ENCODE peak calls at places on chromosomes 12 and 14, in seven cellular contexts. C, L, N, S, U, K and F are unnamed samples.
A peak's percentile ranks its signal among the peaks of the same experiment; 100 is the strongest.

GRCh38 chr14:39440975-39441374 is 8.7 kb upstream of the FBXO33 start:
- DNase-seq in C (no peak), L (no peak), N (no peak), S (no peak), U (no peak), K (no peak), F (no peak)

GRCh38 chr12:106999444-106999843 is 12.5 kb upstream of the MTERF2 start:
- DNase-seq in C (no peak), L (no peak), N (no peak), S (no peak), U (no peak), K (no peak), F (no peak)

GRCh38 chr14:74257078-74257987 is 18.1 kb downstream of the VSX2 start:
- DNase-seq in C (peak; percentile 53), L (peak; percentile 51), N (no peak), S (peak; percentile 76), U (no peak), K (peak; percentile 20), F (peak; percentile 72)

GRCh38 chr14:77023001-77023996 is 5.2 kb downstream of the IRF2BPL start:
- DNase-seq in C (no peak), L (no peak), N (no peak), S (no peak), U (peak; percentile 46), K (no peak), F (no peak)

GRCh38 chr12:81128930-81129554 is 51.2 kb downstream of the ACSS3 start:
- DNase-seq in C (no peak), L (no peak), N (peak; percentile 62), S (peak; percentile 7), U (peak; percentile 7), K (no peak), F (no peak)

GRCh38 chr12:116892318-116892717 is 11.1 kb upstream of the HRK start:
- DNase-seq in C (no peak), L (no peak), N (no peak), S (no peak), U (no peak), K (no peak), F (no peak)

GRCh38 chr14:103889313-103890051 is 38.8 kb upstream of the TDRD9 start:
- DNase-seq in C (no peak), L (peak; percentile 37), N (peak; percentile 16), S (peak; percentile 50), U (no peak), K (no peak), F (no peak)

GRCh38 chr12:115840159-115840558 is 437.3 kb downstream of the MED13L start:
- DNase-seq in C (no peak), L (no peak), N (no peak), S (no peak), U (no peak), K (no peak), F (no peak)

GRCh38 chr12:67669925-67670631 is 21.5 kb downstream of the DYRK2 start:
- DNase-seq in C (no peak), L (no peak), N (no peak), S (no peak), U (no peak), K (no peak), F (no peak)

GRCh38 chr12:67671419-67671818 is 22.9 kb downstream of the DYRK2 start:
- DNase-seq in C (no peak), L (no peak), N (peak; percentile 86), S (no peak), U (no peak), K (no peak), F (no peak)

GRCh38 chr12:67676624-67677023 is 28.1 kb downstream of the DYRK2 start:
- DNase-seq in C (no peak), L (no peak), N (no peak), S (no peak), U (no peak), K (no peak), F (no peak)

GRCh38 chr12:67677166-67677565 is 28.6 kb downstream of the DYRK2 start:
- DNase-seq in C (no peak), L (no peak), N (no peak), S (no peak), U (no peak), K (no peak), F (no peak)

DNA sequence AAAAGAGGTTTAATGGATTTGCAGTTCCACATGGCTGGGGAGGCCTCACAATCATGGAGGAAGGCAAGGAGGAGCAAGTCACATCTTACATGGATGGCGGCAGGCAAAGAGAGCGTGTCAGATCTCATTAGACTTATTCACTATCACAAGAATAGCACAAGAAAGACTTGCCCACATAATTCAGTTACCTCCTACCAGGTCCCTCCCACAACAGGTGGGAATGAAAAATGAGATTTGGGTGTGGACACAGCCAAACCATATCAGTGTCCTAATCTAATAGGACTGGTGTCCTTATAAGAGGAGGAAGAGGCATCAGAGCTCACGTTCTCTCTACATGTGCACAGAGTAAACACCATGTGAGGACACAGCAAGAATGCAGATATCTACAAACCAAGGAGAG is 25.9 kb downstream of the DYRK2 start:
- DNase-seq in C (no peak), L (no peak), N (no peak), S (no peak), U (no peak), K (no peak), F (no peak)
- H3K27ac ChIP-seq in C (no peak overlapping the region), L (no peak overlapping the region), N (no peak overlapping the region), S (no peak overlapping the region), U (no peak overlapping the region), K (no peak overlapping the region), F (no peak overlapping the region)

DNA sequence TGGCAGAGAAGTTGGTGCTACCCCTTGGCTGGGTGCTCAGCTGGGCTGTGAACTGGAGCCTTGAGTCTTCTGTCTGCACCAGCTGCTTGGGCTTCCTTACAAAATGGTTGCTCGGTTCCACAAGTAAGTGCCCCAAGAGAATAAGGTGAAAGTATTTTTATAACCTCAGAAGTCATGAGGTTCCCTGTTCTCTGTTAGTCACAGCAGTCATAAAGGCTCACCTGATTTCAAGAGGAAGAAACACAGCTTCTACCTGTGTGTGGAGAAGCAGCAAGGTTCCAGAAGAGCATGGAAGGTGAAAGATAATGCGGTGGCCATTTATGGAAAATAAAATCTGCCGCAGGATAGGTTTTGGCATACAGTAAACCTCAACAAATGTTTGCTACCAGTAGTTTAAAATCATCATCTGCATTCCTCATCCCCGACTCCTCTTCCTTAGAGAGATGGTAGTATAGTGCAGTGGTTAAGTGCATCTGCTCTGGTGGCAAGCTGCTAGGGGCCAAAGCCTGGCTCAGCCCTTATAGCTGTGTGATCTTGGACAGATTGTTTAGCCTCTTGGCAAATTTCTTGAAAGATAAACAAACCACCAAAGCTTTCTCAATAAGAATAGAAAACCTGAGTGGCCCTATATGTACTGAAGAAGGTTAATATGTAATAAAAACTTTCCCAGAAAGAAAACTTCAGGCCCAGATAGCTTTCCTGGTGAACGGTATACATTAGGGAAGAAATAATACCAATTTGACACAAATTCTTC is 32.4 kb downstream of the TPCN1 start:
- DNase-seq in C (no peak), L (no peak), N (no peak), S (no peak), U (no peak), K (no peak), F (no peak)
- H3K27ac ChIP-seq in C (no peak overlapping the region), L (peak overlapping the region; percentile 82), N (no peak overlapping the region), S (no peak overlapping the region), U (peak overlapping the region; percentile 88), K (no peak overlapping the region), F (no peak overlapping the region)

GRCh38 chr12:121162384-121162783 is 29.7 kb downstream of the P2RX7 start:
- DNase-seq in C (no peak), L (no peak), N (no peak), S (no peak), U (no peak), K (no peak), F (no peak)
- H3K27ac ChIP-seq in C (no peak overlapping the region), L (no peak overlapping the region), N (no peak overlapping the region), S (no peak overlapping the region), U (no peak overlapping the region), K (no peak overlapping the region), F (no peak overlapping the region)

DNA sequence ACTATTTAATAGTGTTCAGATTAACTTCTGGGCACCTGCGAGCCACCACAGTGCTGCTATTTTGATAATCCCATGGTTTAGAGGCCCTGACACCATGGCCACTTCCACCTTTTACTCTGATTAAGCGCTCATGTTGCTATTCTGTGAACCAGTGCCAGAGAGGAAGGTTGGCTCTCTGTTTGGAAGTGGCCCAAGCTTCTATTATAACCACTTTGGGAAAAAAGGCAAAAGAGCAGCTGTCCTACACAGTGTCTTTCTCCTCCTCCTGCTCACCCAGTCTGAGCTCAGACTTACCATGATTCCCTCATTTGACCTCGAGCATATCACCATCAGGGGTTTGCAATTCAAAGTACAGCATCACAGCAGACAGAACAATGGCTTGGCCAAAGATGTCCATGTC is 23.3 kb downstream of the DYRK2 start:
- DNase-seq in C (no peak), L (no peak), N (no peak), S (no peak), U (no peak), K (no peak), F (no peak)
- H3K27ac ChIP-seq in C (no peak overlapping the region), L (peak overlapping the region; percentile 26), N (peak overlapping the region; percentile 83), S (no peak overlapping the region), U (peak overlapping the region; percentile 31), K (no peak overlapping the region), F (no peak overlapping the region)

GRCh38 chr12:110108309-110109036 is 15.7 kb upstream of the IFT81 start:
- DNase-seq in C (no peak), L (no peak), N (no peak), S (no peak), U (no peak), K (no peak), F (no peak)
- H3K27ac ChIP-seq in C (no peak overlapping the region), L (peak overlapping the region; percentile 88), N (peak overlapping the region; percentile 99), S (no peak overlapping the region), U (peak overlapping the region; percentile 77), K (peak overlapping the region; percentile 55), F (no peak overlapping the region)

GRCh38 chr14:68384335-68384734 is 408.5 kb downstream of the ZFP36L1 start:
- DNase-seq in C (no peak), L (peak; percentile 32), N (no peak), S (no peak), U (peak; percentile 64), K (no peak), F (no peak)
- H3K27ac ChIP-seq in C (no peak overlapping the region), L (peak overlapping the region; percentile 54), N (no peak overlapping the region), S (no peak overlapping the region), U (peak overlapping the region; percentile 67), K (peak overlapping the region; percentile 42), F (no peak overlapping the region)

DNA sequence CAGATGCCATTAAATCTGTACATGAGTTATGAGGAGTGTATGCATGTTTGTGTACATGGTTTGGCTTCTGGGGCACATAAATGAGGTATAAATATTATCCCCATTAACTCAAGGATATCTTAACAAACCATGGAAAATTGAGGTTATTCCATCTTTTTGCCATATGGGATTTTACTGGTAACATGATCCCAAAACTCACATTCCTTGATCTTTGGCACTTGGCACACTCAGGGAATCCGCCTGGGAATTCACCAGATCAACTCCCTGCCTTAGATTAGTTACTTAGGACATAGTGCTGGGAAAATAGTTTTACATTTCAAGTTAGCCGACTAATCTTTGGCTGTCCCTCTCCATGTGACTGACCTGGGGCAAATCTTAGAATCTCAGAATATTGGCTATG is 16.9 kb downstream of the CDKN1B start:
- DNase-seq in C (no peak), L (no peak), N (no peak), S (no peak), U (no peak), K (no peak), F (no peak)
- H3K27ac ChIP-seq in C (no peak overlapping the region), L (peak overlapping the region; percentile 29), N (peak overlapping the region; percentile 39), S (no peak overlapping the region), U (no peak overlapping the region), K (no peak overlapping the region), F (peak overlapping the region; percentile 40)

DNA sequence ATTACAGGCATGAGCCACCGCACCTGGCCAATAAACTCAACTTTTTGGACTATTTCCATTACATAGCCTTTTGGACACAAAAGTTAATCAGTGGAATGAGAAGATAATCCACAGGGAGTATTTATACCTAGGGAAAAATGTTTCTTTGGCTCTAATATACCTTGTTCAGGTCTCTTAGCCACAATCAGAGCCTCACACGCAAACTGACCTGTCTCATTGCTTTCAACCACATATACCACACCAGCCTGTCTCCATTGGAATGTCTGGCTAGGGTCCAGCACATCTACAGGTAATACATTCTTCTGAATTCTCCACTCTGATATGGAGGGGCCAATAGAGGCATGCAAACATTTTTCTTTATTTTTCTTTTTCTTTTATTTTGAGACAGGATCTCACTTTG is 3.8 kb upstream of the RBMS2 start:
- DNase-seq in C (no peak), L (no peak), N (no peak), S (no peak), U (no peak), K (no peak), F (no peak)
- H3K27ac ChIP-seq in C (no peak overlapping the region), L (no peak overlapping the region), N (no peak overlapping the region), S (no peak overlapping the region), U (no peak overlapping the region), K (no peak overlapping the region), F (no peak overlapping the region)